ENCODE peak calls at places on chromosomes 12 and 14, in eight cellular contexts. One of them, this sample, is unnamed.
A peak's percentile ranks its signal among the peaks of the same experiment; 100 is the strongest.

GRCh38 chr12:43104524-43104923 is 447.5 kb downstream of the ADAMTS20 start:
- DNase-seq in mesendoderm: no peak
- DNase-seq in cardiac muscle cell: peak; percentile 40
- DNase-seq in fibroblast of mammary gland: peak; percentile 80
- DNase-seq in PC-3: peak; percentile 69
- DNase-seq in tibial nerve: no peak
- DNase-seq in OCI-LY7: no peak
- DNase-seq in uterus: no peak
- DNase-seq in this sample: no peak

GRCh38 chr14:61051046-61051445 is 70.0 kb downstream of the SLC38A6 start:
- DNase-seq in PC-3: no peak
- DNase-seq in mesendoderm: peak; percentile 14
- DNase-seq in cardiac muscle cell: peak; percentile 26
- DNase-seq in fibroblast of mammary gland: no peak
- DNase-seq in tibial nerve: peak; percentile 22
- DNase-seq in uterus: no peak
- DNase-seq in OCI-LY7: no peak
- DNase-seq in this sample: no peak

GRCh38 chr12:43758247-43758727 is 303 bp downstream of the PUS7L start:
- DNase-seq in tibial nerve: no peak
- DNase-seq in OCI-LY7: no peak
- DNase-seq in fibroblast of mammary gland: peak; percentile 33
- DNase-seq in uterus: peak; percentile 42
- DNase-seq in mesendoderm: peak; percentile 41
- DNase-seq in cardiac muscle cell: no peak
- DNase-seq in PC-3: peak; percentile 34
- DNase-seq in this sample: peak; percentile 53

GRCh38 chr12:39389399-39390150 is 53.3 kb downstream of the KIF21A start:
- DNase-seq in OCI-LY7: no peak
- DNase-seq in mesendoderm: no peak
- DNase-seq in fibroblast of mammary gland: no peak
- DNase-seq in uterus: no peak
- DNase-seq in PC-3: no peak
- DNase-seq in cardiac muscle cell: no peak
- DNase-seq in tibial nerve: no peak
- DNase-seq in this sample: no peak

GRCh38 chr14:46053221-46053620 is 598.4 kb downstream of the RPL10L start:
- DNase-seq in mesendoderm: no peak
- DNase-seq in OCI-LY7: no peak
- DNase-seq in PC-3: peak; percentile 24
- DNase-seq in tibial nerve: no peak
- DNase-seq in uterus: no peak
- DNase-seq in fibroblast of mammary gland: peak; percentile 15
- DNase-seq in cardiac muscle cell: no peak
- DNase-seq in this sample: no peak

GRCh38 chr12:64450711-64451486 is 1.0 kb upstream of the TBK1 start:
- DNase-seq in PC-3: peak; percentile 25
- DNase-seq in mesendoderm: peak; percentile 81
- DNase-seq in cardiac muscle cell: peak; percentile 23
- DNase-seq in tibial nerve: no peak
- DNase-seq in fibroblast of mammary gland: peak; percentile 17
- DNase-seq in uterus: no peak
- DNase-seq in OCI-LY7: peak; percentile 44
- DNase-seq in this sample: peak; percentile 14

GRCh38 chr12:22160396-22161003 is 114.5 kb downstream of the CMAS start:
- DNase-seq in mesendoderm: no peak
- DNase-seq in cardiac muscle cell: no peak
- DNase-seq in uterus: no peak
- DNase-seq in OCI-LY7: peak; percentile 4
- DNase-seq in PC-3: no peak
- DNase-seq in tibial nerve: no peak
- DNase-seq in fibroblast of mammary gland: no peak
- DNase-seq in this sample: no peak

GRCh38 chr12:32025906-32026305 is 66.7 kb downstream of the RESF1 start:
- DNase-seq in tibial nerve: no peak
- DNase-seq in mesendoderm: no peak
- DNase-seq in cardiac muscle cell: no peak
- DNase-seq in PC-3: no peak
- DNase-seq in fibroblast of mammary gland: no peak
- DNase-seq in uterus: no peak
- DNase-seq in OCI-LY7: peak; percentile 82
- DNase-seq in this sample: no peak

GRCh38 chr12:47849261-47849660 is 29.6 kb upstream of the HDAC7 start:
- DNase-seq in PC-3: no peak
- DNase-seq in OCI-LY7: no peak
- DNase-seq in uterus: no peak
- DNase-seq in tibial nerve: no peak
- DNase-seq in cardiac muscle cell: no peak
- DNase-seq in fibroblast of mammary gland: no peak
- DNase-seq in mesendoderm: no peak
- DNase-seq in this sample: no peak

GRCh38 chr14:30211326-30211725 is 283.7 kb upstream of the PRKD1 start:
- DNase-seq in cardiac muscle cell: no peak
- DNase-seq in mesendoderm: no peak
- DNase-seq in OCI-LY7: no peak
- DNase-seq in tibial nerve: no peak
- DNase-seq in fibroblast of mammary gland: peak; percentile 55
- DNase-seq in uterus: no peak
- DNase-seq in PC-3: no peak
- DNase-seq in this sample: no peak

GRCh38 chr12:121132601-121133481 is at the start of gene P2RX7:
- DNase-seq in PC-3: peak; percentile 95
- DNase-seq in OCI-LY7: peak; percentile 44
- DNase-seq in tibial nerve: peak; percentile 51
- DNase-seq in fibroblast of mammary gland: peak; percentile 58
- DNase-seq in cardiac muscle cell: peak; percentile 39
- DNase-seq in mesendoderm: peak; percentile 88
- DNase-seq in uterus: peak; percentile 71
- DNase-seq in this sample: no peak

DNA sequence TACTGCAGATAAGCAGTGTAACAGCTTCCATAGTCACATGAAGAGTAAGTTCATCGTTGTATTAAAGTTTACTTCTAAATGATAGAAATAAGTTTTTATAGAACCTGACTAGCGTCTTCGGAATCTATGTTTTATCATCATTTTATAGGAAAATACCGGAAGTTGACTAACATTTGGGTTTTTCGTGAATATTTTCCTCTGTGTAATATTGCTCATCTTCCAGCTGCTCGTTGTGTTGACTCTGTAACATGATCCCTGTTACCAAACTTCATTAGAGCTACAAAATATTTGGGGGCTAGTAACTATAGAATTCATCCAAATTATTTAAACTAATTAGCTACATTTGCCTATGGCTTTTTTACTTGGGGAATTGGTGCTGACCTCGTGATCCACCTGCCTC is 37.2 kb downstream of the DDX51 start:
- DNase-seq in uterus: no peak
- DNase-seq in mesendoderm: no peak
- DNase-seq in cardiac muscle cell: no peak
- DNase-seq in OCI-LY7: no peak
- DNase-seq in PC-3: peak; percentile 95
- DNase-seq in fibroblast of mammary gland: peak; percentile 24
- DNase-seq in tibial nerve: no peak
- DNase-seq in this sample: no peak
- H3K4me3 ChIP-seq in uterus: no peak overlapping the region
- H3K4me3 ChIP-seq in mesendoderm: no peak overlapping the region
- H3K4me3 ChIP-seq in cardiac muscle cell: no peak overlapping the region
- H3K4me3 ChIP-seq in OCI-LY7: no peak overlapping the region
- H3K4me3 ChIP-seq in PC-3: peak overlapping the region; percentile 36
- H3K4me3 ChIP-seq in fibroblast of mammary gland: no peak overlapping the region
- H3K4me3 ChIP-seq in tibial nerve: no peak overlapping the region
- H3K4me3 ChIP-seq in this sample: no peak overlapping the region

DNA sequence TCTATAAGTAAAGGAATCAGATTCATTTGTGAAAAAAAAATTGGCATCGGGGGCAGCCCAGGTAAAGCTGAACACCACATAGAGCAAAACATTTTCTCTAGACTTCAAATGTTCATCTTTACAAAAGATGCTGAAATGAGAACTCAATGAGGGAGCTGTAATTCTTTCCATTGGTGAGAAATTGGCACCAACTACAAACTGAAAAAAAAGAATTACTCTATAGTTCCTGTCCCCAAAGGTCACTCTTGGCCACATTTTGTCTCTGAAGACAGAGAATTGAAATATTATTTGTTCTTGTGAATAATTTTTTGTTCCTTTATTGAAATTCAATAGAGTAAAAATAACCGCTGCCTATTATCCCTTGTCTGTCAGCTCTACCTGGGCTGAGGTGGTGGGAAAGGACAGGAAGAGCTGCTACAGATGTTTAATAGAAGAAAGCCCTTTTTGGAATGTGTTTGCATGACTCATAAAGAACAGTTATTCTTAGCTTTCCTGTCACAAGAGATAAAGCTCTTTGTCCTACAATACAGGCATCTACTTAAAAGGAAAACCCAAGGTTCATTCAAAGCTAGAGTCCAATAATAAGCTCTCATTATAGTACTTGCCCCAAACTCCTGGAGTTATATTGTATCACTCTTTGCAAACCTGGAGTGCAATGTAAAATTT is 380.1 kb upstream of the KITLG start:
- DNase-seq in mesendoderm: no peak
- DNase-seq in uterus: no peak
- DNase-seq in PC-3: peak; percentile 48
- DNase-seq in fibroblast of mammary gland: peak; percentile 28
- DNase-seq in cardiac muscle cell: peak; percentile 25
- DNase-seq in OCI-LY7: no peak
- DNase-seq in tibial nerve: no peak
- DNase-seq in this sample: peak; percentile 38
- H3K4me3 ChIP-seq in mesendoderm: no peak overlapping the region
- H3K4me3 ChIP-seq in uterus: no peak overlapping the region
- H3K4me3 ChIP-seq in PC-3: no peak overlapping the region
- H3K4me3 ChIP-seq in fibroblast of mammary gland: no peak overlapping the region
- H3K4me3 ChIP-seq in cardiac muscle cell: no peak overlapping the region
- H3K4me3 ChIP-seq in OCI-LY7: no peak overlapping the region
- H3K4me3 ChIP-seq in tibial nerve: no peak overlapping the region
- H3K4me3 ChIP-seq in this sample: no peak overlapping the region

GRCh38 chr12:52525661-52526499 is 5.7 kb upstream of the KRT5 start:
- DNase-seq in OCI-LY7: no peak
- DNase-seq in tibial nerve: no peak
- DNase-seq in fibroblast of mammary gland: no peak
- DNase-seq in cardiac muscle cell: no peak
- DNase-seq in mesendoderm: no peak
- DNase-seq in uterus: no peak
- DNase-seq in PC-3: no peak
- DNase-seq in this sample: no peak

GRCh38 chr12:52528641-52529143 is 8.5 kb upstream of the KRT5 start:
- DNase-seq in OCI-LY7: no peak
- DNase-seq in uterus: no peak
- DNase-seq in cardiac muscle cell: no peak
- DNase-seq in PC-3: no peak
- DNase-seq in mesendoderm: no peak
- DNase-seq in tibial nerve: no peak
- DNase-seq in fibroblast of mammary gland: no peak
- DNase-seq in this sample: peak; percentile 14

GRCh38 chr12:52529417-52529816 is 9.2 kb upstream of the KRT5 start:
- DNase-seq in tibial nerve: no peak
- DNase-seq in uterus: no peak
- DNase-seq in mesendoderm: no peak
- DNase-seq in PC-3: no peak
- DNase-seq in cardiac muscle cell: no peak
- DNase-seq in OCI-LY7: no peak
- DNase-seq in fibroblast of mammary gland: no peak
- DNase-seq in this sample: no peak

GRCh38 chr12:52526511-52526951 is 6.3 kb upstream of the KRT5 start:
- DNase-seq in uterus: no peak
- DNase-seq in fibroblast of mammary gland: no peak
- DNase-seq in tibial nerve: no peak
- DNase-seq in PC-3: no peak
- DNase-seq in OCI-LY7: no peak
- DNase-seq in cardiac muscle cell: no peak
- DNase-seq in mesendoderm: no peak
- DNase-seq in this sample: no peak

DNA sequence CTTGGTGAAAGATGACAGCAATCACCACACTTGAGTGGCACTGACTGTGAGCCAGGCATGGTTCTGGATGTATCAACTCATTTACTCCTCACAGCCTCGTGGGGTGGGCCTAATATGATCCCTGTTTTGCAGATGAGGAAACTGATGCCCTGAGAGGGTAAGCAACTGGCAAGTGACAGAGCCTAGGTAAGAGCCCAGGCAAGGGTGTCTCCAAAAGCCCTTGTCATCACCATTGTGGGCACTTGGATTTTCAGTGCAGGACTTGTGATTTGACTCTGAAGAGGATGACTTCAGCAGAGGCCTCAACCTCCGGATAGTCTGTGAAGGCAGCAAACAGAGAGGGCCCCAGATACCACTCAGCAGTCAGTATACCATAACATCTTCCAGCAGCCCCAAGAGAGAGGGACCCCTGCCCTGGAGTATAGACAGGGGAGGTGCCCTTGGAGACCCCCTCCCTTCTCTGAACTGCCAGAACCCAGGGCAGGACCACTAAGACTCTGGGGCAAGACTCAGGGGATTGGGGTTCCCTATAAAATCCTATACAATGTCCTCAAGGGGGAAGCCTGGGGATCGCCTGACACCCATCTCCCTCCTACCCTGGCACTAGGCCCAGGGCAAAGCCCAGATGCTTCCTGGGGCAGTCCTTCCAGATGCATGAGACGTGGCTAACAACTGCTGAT is 7.1 kb upstream of the KRT5 start:
- DNase-seq in fibroblast of mammary gland: no peak
- DNase-seq in mesendoderm: no peak
- DNase-seq in cardiac muscle cell: no peak
- DNase-seq in OCI-LY7: no peak
- DNase-seq in uterus: no peak
- DNase-seq in tibial nerve: no peak
- DNase-seq in PC-3: no peak
- DNase-seq in this sample: no peak
- H3K4me3 ChIP-seq in fibroblast of mammary gland: no peak overlapping the region
- H3K4me3 ChIP-seq in mesendoderm: no peak overlapping the region
- H3K4me3 ChIP-seq in cardiac muscle cell: no peak overlapping the region
- H3K4me3 ChIP-seq in OCI-LY7: no peak overlapping the region
- H3K4me3 ChIP-seq in uterus: no peak overlapping the region
- H3K4me3 ChIP-seq in tibial nerve: no peak overlapping the region
- H3K4me3 ChIP-seq in PC-3: no peak overlapping the region
- H3K4me3 ChIP-seq in this sample: no peak overlapping the region

GRCh38 chr14:101075801-101076413 is 172.4 kb upstream of the RTL1 start:
- DNase-seq in PC-3: no peak
- DNase-seq in OCI-LY7: no peak
- DNase-seq in tibial nerve: no peak
- DNase-seq in cardiac muscle cell: no peak
- DNase-seq in mesendoderm: no peak
- DNase-seq in fibroblast of mammary gland: no peak
- DNase-seq in uterus: peak; percentile 8
- DNase-seq in this sample: no peak

GRCh38 chr14:101078105-101078891 is 174.8 kb upstream of the RTL1 start:
- DNase-seq in fibroblast of mammary gland: no peak
- DNase-seq in tibial nerve: no peak
- DNase-seq in cardiac muscle cell: no peak
- DNase-seq in uterus: no peak
- DNase-seq in PC-3: no peak
- DNase-seq in OCI-LY7: no peak
- DNase-seq in mesendoderm: no peak
- DNase-seq in this sample: no peak

GRCh38 chr14:101078892-101079221 is 175.3 kb upstream of the RTL1 start:
- DNase-seq in OCI-LY7: no peak
- DNase-seq in mesendoderm: no peak
- DNase-seq in uterus: no peak
- DNase-seq in PC-3: no peak
- DNase-seq in fibroblast of mammary gland: no peak
- DNase-seq in cardiac muscle cell: no peak
- DNase-seq in tibial nerve: no peak
- DNase-seq in this sample: no peak

GRCh38 chr14:101076451-101077220 is 173.1 kb upstream of the RTL1 start:
- DNase-seq in OCI-LY7: no peak
- DNase-seq in PC-3: no peak
- DNase-seq in uterus: peak; percentile 13
- DNase-seq in tibial nerve: no peak
- DNase-seq in mesendoderm: no peak
- DNase-seq in fibroblast of mammary gland: no peak
- DNase-seq in cardiac muscle cell: no peak
- DNase-seq in this sample: no peak

GRCh38 chr14:101077511-101078074 is 174.1 kb upstream of the RTL1 start:
- DNase-seq in OCI-LY7: no peak
- DNase-seq in cardiac muscle cell: peak; percentile 64
- DNase-seq in tibial nerve: no peak
- DNase-seq in mesendoderm: peak; percentile 87
- DNase-seq in PC-3: no peak
- DNase-seq in fibroblast of mammary gland: no peak
- DNase-seq in uterus: no peak
- DNase-seq in this sample: no peak
- H3K4me3 ChIP-seq in OCI-LY7: no peak overlapping the region
- H3K4me3 ChIP-seq in cardiac muscle cell: peak overlapping the region; percentile 11
- H3K4me3 ChIP-seq in tibial nerve: no peak overlapping the region
- H3K4me3 ChIP-seq in mesendoderm: no peak overlapping the region
- H3K4me3 ChIP-seq in PC-3: no peak overlapping the region
- H3K4me3 ChIP-seq in fibroblast of mammary gland: peak overlapping the region; percentile 6
- H3K4me3 ChIP-seq in uterus: no peak overlapping the region
- H3K4me3 ChIP-seq in this sample: no peak overlapping the region